ENCODE peak calls at places on chromosomes 5 and 9, in ten cellular contexts. S, R, G, O, T, I, C, Y, V and Z are unnamed samples.

GRCh38 chr9:33884856-33885701 is 68.1 kb downstream of the UBE2R2 start:
- DNase-seq in T (no peak), O (peak), G (no peak), R (no peak), V (no peak), I (peak), C (no peak), S (no peak), Y (no peak), Z (no peak)

GRCh38 chr9:135813671-135814290 is 93.6 kb downstream of the CAMSAP1 start:
- DNase-seq in Y (no peak), O (no peak), I (no peak), R (no peak), V (no peak), G (no peak), T (no peak), C (no peak), S (no peak), Z (no peak)

GRCh38 chr9:135267410-135267809 is 179.9 kb downstream of the OLFM1 start:
- DNase-seq in R (no peak), I (no peak), V (no peak), T (no peak), O (no peak), G (no peak), Y (no peak), S (no peak), C (no peak), Z (no peak)

GRCh38 chr5:145980257-145980656 is 43.9 kb downstream of the SH3RF2 start:
- DNase-seq in S (no peak), O (no peak), V (no peak), R (no peak), Y (no peak), T (no peak), C (no peak), I (no peak), G (no peak), Z (no peak)

GRCh38 chr9:128218518-128219389 is 15.6 kb downstream of the DNM1 start:
- DNase-seq in C (peak), V (peak), R (peak), O (peak), Y (peak), S (peak), I (peak), G (peak), T (peak), Z (peak)

GRCh38 chr5:78795757-78796156 is 147.2 kb upstream of the LHFPL2 start:
- DNase-seq in R (peak), G (peak), I (no peak), Y (no peak), S (no peak), C (no peak), T (no peak), O (no peak), V (no peak), Z (no peak)

GRCh38 chr5:7755958-7756357 is 95.0 kb downstream of the CFAP90 start:
- DNase-seq in T (no peak), R (no peak), G (no peak), S (no peak), V (no peak), I (no peak), O (no peak), Y (no peak), C (no peak), Z (no peak)

GRCh38 chr5:78008356-78008967 is 232.3 kb upstream of the TBCA start:
- DNase-seq in I (no peak), G (peak), Y (no peak), V (no peak), O (no peak), S (no peak), R (peak), C (peak), T (no peak), Z (no peak)

GRCh38 chr9:123927625-123928308 is 2.2 kb downstream of the DENND1A start:
- DNase-seq in G (no peak), I (no peak), S (no peak), O (no peak), Y (no peak), R (peak), V (no peak), C (no peak), T (no peak), Z (peak)

GRCh38 chr5:136285501-136285900 is 79.8 kb downstream of the TRPC7 start:
- DNase-seq in S (no peak), O (no peak), I (no peak), C (no peak), G (no peak), T (no peak), R (no peak), V (no peak), Y (no peak), Z (no peak)

GRCh38 chr9:32552172-32552872 is at the start of the genes SMIM27 and TOPORS:
- DNase-seq in C (peak), R (peak), G (peak), O (peak), V (peak), S (peak), T (peak), I (peak), Y (peak), Z (peak)

GRCh38 chr5:107466233-107466769 is 204.4 kb downstream of the EFNA5 start:
- DNase-seq in G (peak), O (no peak), T (no peak), R (peak), Y (peak), S (no peak), I (no peak), C (peak), V (peak), Z (no peak)

GRCh38 chr5:11791777-11792176 is 112.5 kb downstream of the CTNND2 start:
- DNase-seq in C (peak), T (no peak), G (no peak), V (no peak), R (no peak), S (no peak), I (no peak), O (peak), Y (no peak), Z (no peak)

GRCh38 chr9:110809038-110809595 is 140.5 kb downstream of the MUSK start:
- DNase-seq in C (no peak), G (no peak), I (no peak), O (no peak), R (no peak), Y (no peak), V (no peak), T (no peak), S (no peak), Z (no peak)

GRCh38 chr5:98796197-98796972 is 22.9 kb downstream of the RGMB start:
- DNase-seq in S (no peak), R (peak), C (peak), I (peak), Y (peak), V (no peak), O (peak), T (no peak), G (peak), Z (no peak)

GRCh38 chr9:91639054-91639453 is 215.4 kb upstream of the NFIL3 start:
- DNase-seq in V (no peak), Y (no peak), C (no peak), I (no peak), R (no peak), G (no peak), T (no peak), O (no peak), S (no peak), Z (no peak)

GRCh38 chr5:162607879-162608278 is 540.3 kb downstream of the GABRG2 start:
- DNase-seq in R (no peak), O (no peak), G (no peak), T (no peak), V (no peak), C (peak), Y (no peak), I (no peak), S (no peak), Z (no peak)

GRCh38 chr5:147727200-147727599 is 55.3 kb downstream of the JAKMIP2 start:
- DNase-seq in O (no peak), I (no peak), Y (no peak), V (no peak), C (no peak), T (no peak), G (no peak), R (no peak), S (no peak), Z (no peak)

GRCh38 chr9:96674914-96675538 is 19.9 kb upstream of the PRXL2C start:
- DNase-seq in R (no peak), S (no peak), Y (no peak), I (no peak), V (no peak), O (no peak), C (no peak), G (no peak), T (no peak), Z (no peak)

GRCh38 chr5:169763437-169764301 is 126.6 kb downstream of the DOCK2 start:
- DNase-seq in V (no peak), Y (no peak), O (no peak), S (no peak), G (no peak), R (no peak), C (no peak), I (no peak), T (no peak), Z (no peak)

GRCh38 chr5:14268236-14268701 is 125.1 kb downstream of the TRIO start:
- DNase-seq in V (no peak), S (peak), T (no peak), R (peak), G (peak), O (no peak), Y (no peak), C (no peak), I (no peak), Z (no peak)

GRCh38 chr5:76999451-76999850 is 30.8 kb upstream of the AGGF1 start:
- DNase-seq in S (no peak), R (peak), C (no peak), Y (no peak), G (no peak), O (no peak), I (no peak), V (no peak), T (no peak), Z (no peak)

GRCh38 chr5:160293901-160294561 is 18.3 kb downstream of the CCNJL start:
- DNase-seq in R (no peak), G (no peak), I (peak), Y (no peak), T (peak), V (no peak), C (peak), O (no peak), S (peak), Z (no peak)

GRCh38 chr5:179841621-179842020 is 17.0 kb downstream of the MRNIP start:
- DNase-seq in V (no peak), I (no peak), C (no peak), S (peak), O (no peak), T (peak), Y (no peak), R (no peak), G (no peak), Z (peak)

GRCh38 chr5:140175367-140176027 is 509 bp downstream of the CYSTM1 start:
- DNase-seq in G (peak), C (peak), I (peak), Y (peak), V (peak), S (peak), T (peak), O (peak), R (peak), Z (peak)

GRCh38 chr5:146647656-146648199 is 131.7 kb upstream of the GPR151 start:
- DNase-seq in T (no peak), V (peak), Y (no peak), O (no peak), I (no peak), C (no peak), G (no peak), R (peak), S (no peak), Z (no peak)

GRCh38 chr5:115389799-115390382 is 93.4 kb upstream of the CCDC112 start:
- DNase-seq in G (no peak), T (peak), S (peak), C (peak), V (no peak), O (no peak), I (no peak), R (peak), Y (no peak), Z (no peak)

GRCh38 chr5:59864718-59865117 is 28.8 kb downstream of the PDE4D start:
- DNase-seq in V (no peak), S (no peak), Y (no peak), G (no peak), I (no peak), C (no peak), O (no peak), R (no peak), T (no peak), Z (no peak)

GRCh38 chr9:108654566-108654965 is 201.2 kb downstream of the ACTL7B start:
- DNase-seq in O (no peak), C (no peak), G (no peak), V (no peak), S (no peak), T (no peak), I (no peak), R (no peak), Y (no peak), Z (no peak)

GRCh38 chr5:76175051-76175666 is 92.0 kb downstream of the SV2C start:
- DNase-seq in T (no peak), I (peak), O (peak), C (peak), V (no peak), R (peak), Y (peak), G (peak), S (no peak), Z (peak)

GRCh38 chr9:87148391-87149237 is 201.3 kb upstream of the GAS1 start:
- DNase-seq in R (peak), C (peak), I (peak), V (peak), S (peak), O (peak), T (peak), Y (peak), G (no peak), Z (peak)

GRCh38 chr5:103919526-103919925 is 356.9 kb upstream of the NUDT12 start:
- DNase-seq in V (no peak), I (no peak), G (no peak), C (no peak), O (no peak), T (no peak), S (no peak), Y (no peak), R (no peak), Z (no peak)

GRCh38 chr5:138033916-138034315 is 1.0 kb upstream of the FAM13B start:
- DNase-seq in T (no peak), Y (no peak), S (no peak), R (no peak), I (no peak), C (no peak), G (no peak), V (no peak), O (no peak), Z (no peak)

GRCh38 chr5:67042586-67043133 is 153.9 kb downstream of the CD180 start:
- DNase-seq in O (no peak), I (no peak), S (no peak), G (no peak), V (no peak), Y (no peak), R (no peak), T (no peak), C (no peak), Z (no peak)

GRCh38 chr5:179805529-179806249 is 977 bp downstream of the MGAT4B start:
- DNase-seq in V (no peak), C (peak), O (peak), T (peak), I (no peak), G (no peak), Y (no peak), R (no peak), S (no peak), Z (no peak)

GRCh38 chr5:1809416-1810035 is 8.3 kb downstream of the NDUFS6 start:
- DNase-seq in O (no peak), S (peak), I (no peak), T (peak), V (no peak), C (no peak), R (no peak), G (no peak), Y (no peak), Z (no peak)

GRCh38 chr5:155480731-155481131 is 467.2 kb downstream of the KIF4B start:
- DNase-seq in S (no peak), C (no peak), T (no peak), V (no peak), I (no peak), O (no peak), G (no peak), Y (no peak), R (no peak), Z (no peak)

GRCh38 chr9:22136446-22137140 is 127.5 kb upstream of the CDKN2B start:
- DNase-seq in T (no peak), C (no peak), G (no peak), I (no peak), V (no peak), O (no peak), R (peak), S (no peak), Y (no peak), Z (no peak)

GRCh38 chr9:121725008-121725795 is 73.8 kb downstream of the DAB2IP start:
- DNase-seq in S (no peak), V (peak), R (peak), O (peak), C (no peak), G (no peak), I (peak), Y (no peak), T (peak), Z (no peak)

GRCh38 chr5:124859027-124859426 is 112.6 kb upstream of the ZNF608 start:
- DNase-seq in S (no peak), G (no peak), O (no peak), C (no peak), R (peak), Y (no peak), I (no peak), V (no peak), T (no peak), Z (no peak)

GRCh38 chr9:130073373-130073772 is 19.7 kb downstream of the GPR107 start:
- DNase-seq in T (no peak), V (no peak), R (peak), Y (no peak), S (no peak), I (no peak), C (no peak), O (no peak), G (no peak), Z (no peak)
- H3K4me3 ChIP-seq in T (no peak), V (no peak), R (no peak), Y (no peak), S (no peak), I (no peak), C (no peak), O (no peak), G (no peak), Z (no peak)

GRCh38 chr5:178464431-178465048 is 125.7 kb downstream of the COL23A1 start:
- DNase-seq in Y (no peak), G (no peak), V (no peak), I (no peak), C (no peak), R (no peak), T (no peak), S (no peak), O (no peak), Z (no peak)

GRCh38 chr5:178465228-178465860 is 124.8 kb downstream of the COL23A1 start:
- DNase-seq in C (no peak), V (no peak), O (no peak), I (no peak), R (no peak), S (no peak), G (no peak), T (no peak), Y (no peak), Z (no peak)

GRCh38 chr5:178467261-178468195 is 122.7 kb downstream of the COL23A1 start:
- DNase-seq in S (peak), V (peak), R (no peak), Y (no peak), I (peak), C (no peak), G (no peak), O (no peak), T (peak), Z (no peak)

GRCh38 chr5:178466342-178466741 is 123.9 kb downstream of the COL23A1 start:
- DNase-seq in R (no peak), S (no peak), T (no peak), C (no peak), V (no peak), O (no peak), G (no peak), I (no peak), Y (no peak), Z (no peak)

DNA sequence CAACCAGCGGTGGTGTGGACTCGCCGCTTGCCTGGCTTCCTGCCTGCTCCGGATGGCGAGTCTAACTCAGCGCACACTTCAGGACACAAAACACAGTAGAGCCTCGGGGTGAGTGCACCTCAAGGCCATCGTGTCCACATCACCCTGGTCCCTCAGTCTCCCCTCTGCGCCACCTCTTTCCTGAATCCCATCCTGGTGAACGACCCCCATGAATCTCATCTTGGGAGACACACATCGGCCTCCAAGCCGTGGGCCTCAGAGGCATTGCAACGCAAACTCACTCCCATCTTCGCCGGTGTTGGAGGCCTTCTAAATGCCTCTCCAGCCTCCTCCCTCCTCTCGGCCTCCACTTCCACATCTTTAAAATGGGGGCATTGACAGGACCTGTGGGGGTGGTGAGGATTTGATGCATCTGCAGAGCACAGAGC is 124.3 kb downstream of the COL23A1 start:
- DNase-seq in G (no peak), V (no peak), O (no peak), Y (no peak), I (no peak), S (no peak), T (no peak), C (no peak), R (no peak), Z (peak)
- H3K27ac ChIP-seq in G (no peak), V (no peak), O (no peak), Y (no peak), I (no peak), S (no peak), T (no peak), C (no peak), R (peak), Z (no peak)

GRCh38 chr5:257148-257547 is 14.3 kb upstream of the PDCD6 start:
- DNase-seq in G (no peak), O (no peak), I (no peak), C (no peak), Y (no peak), V (no peak), S (no peak), R (no peak), T (no peak), Z (no peak)

GRCh38 chr5:252546-252945 is 18.9 kb upstream of the PDCD6 start:
- DNase-seq in G (no peak), O (no peak), S (no peak), C (no peak), I (no peak), T (no peak), V (no peak), R (no peak), Y (no peak), Z (no peak)
- H3K4me3 ChIP-seq in G (no peak), O (no peak), S (no peak), C (no peak), I (no peak), T (no peak), V (no peak), R (no peak), Y (no peak), Z (no peak)

DNA sequence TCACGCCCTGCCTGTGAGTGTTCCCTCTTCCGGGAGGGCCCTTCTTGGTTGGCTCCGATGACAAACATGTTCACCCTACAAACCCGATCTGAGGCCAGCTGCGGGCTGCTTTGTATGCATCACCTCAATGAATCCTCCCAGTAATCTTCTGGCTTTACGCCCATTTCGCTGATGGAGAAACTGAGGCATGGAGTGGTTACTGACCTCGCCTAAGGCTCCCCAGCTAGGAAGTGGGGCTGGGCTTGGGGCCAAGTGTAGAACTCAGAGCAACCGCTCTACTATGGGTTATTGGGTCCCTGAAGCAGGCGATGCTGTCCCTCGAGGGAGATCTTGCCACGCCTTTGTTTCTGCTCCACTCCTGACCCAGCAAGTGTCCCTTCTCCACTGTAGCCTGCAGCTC is 38.2 kb upstream of the RPL26L1 start:
- DNase-seq in C (no peak), I (no peak), T (no peak), Y (no peak), O (no peak), R (no peak), G (no peak), V (no peak), S (no peak), Z (no peak)
- H3K27ac ChIP-seq in C (no peak), I (no peak), T (no peak), Y (no peak), O (no peak), R (no peak), G (peak), V (peak), S (no peak), Z (peak)

DNA sequence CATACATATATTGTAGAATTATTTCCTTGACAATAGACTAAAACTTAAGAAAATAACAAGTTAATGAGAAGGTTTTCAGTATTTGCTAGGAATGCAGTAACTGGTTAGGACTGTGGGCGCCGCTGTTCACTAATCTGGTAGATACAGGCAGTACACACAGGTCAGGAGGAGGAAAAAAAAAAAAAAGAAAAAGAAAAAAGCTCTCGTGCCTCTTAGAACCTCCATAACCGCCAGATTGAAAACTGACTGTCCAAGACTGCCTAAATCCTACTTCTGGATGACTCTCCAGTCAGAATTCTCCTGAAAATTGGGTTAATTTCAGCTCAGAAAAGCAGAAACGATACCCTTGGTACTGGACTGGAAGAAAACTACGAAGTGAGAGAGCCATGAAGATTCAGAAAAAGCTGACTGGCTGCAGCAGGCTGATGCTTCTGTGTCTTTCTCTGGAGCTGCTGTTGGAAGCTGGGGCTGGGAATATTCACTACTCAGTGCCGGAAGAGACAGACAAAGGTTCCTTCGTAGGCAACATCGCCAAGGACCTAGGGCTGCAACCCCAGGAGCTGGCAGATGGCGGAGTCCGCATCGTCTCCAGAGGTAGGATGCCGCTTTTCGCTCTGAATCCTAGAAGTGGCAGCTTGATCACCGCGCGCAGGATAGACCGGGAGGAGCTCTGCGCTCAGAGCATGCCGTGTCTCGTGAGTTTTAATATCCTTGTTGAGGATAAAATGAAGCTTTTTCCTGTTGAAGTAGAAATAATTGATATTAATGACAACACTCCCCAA is at the start of gene PCDHGA1:
- DNase-seq in V (no peak), S (no peak), R (no peak), C (peak), Y (no peak), G (peak), T (no peak), I (no peak), O (no peak), Z (no peak)
- H3K4me3 ChIP-seq in V (no peak), S (no peak), R (no peak), C (no peak), Y (no peak), G (peak), T (no peak), I (no peak), O (no peak), Z (no peak)